ENCODE peak calls at places on chromosomes 11 and 22, in six cellular contexts. Z is GM12878, M is A549, G is endothelial cell of umbilical vein, B is HepG2, J is K562. I is an unnamed sample.

GRCh38 chr11:41382927-41383326 is 76.5 kb downstream of the LRRC4C start:
- DNase-seq in Z (no peak), M (no peak), G (no peak), B (no peak), J (no peak), I (no peak)

GRCh38 chr11:78420796-78421209 is 3.2 kb upstream of the GAB2 start:
- DNase-seq in Z (no peak), M (no peak), G (peak; percentile 69), B (no peak), J (no peak), I (peak; percentile 81)

GRCh38 chr11:57512646-57513445 is 2.7 kb downstream of the SLC43A1 start:
- DNase-seq in Z (no peak), M (no peak), G (no peak), B (no peak), J (peak; percentile 60), I (no peak)

GRCh38 chr22:17853066-17853465 is 78.8 kb upstream of the BID start:
- DNase-seq in Z (no peak), M (no peak), G (no peak), B (no peak), J (no peak), I (no peak)

GRCh38 chr11:93213622-93214021 is 15.8 kb upstream of the SLC36A4 start:
- DNase-seq in Z (no peak), M (no peak), G (no peak), B (no peak), J (no peak), I (no peak)

GRCh38 chr11:1049431-1049891 is 12.9 kb upstream of the MUC6 start:
- DNase-seq in Z (no peak), M (no peak), G (no peak), B (no peak), J (no peak), I (no peak)

GRCh38 chr11:107563702-107564101 is 1.8 kb downstream of the ALKBH8 start:
- DNase-seq in Z (no peak), M (peak; percentile 26), G (peak; percentile 69), B (peak; percentile 29), J (peak; percentile 29), I (peak; percentile 72)

GRCh38 chr11:12674571-12674935 is 332 bp downstream of the TEAD1 start:
- DNase-seq in Z (no peak), M (no peak), G (no peak), B (no peak), J (no peak), I (no peak)

GRCh38 chr11:58649623-58650022 is 27.2 kb downstream of the CNTF start:
- DNase-seq in Z (no peak), M (no peak), G (no peak), B (no peak), J (no peak), I (no peak)

GRCh38 chr11:8016396-8016949 is 29.3 kb downstream of the EIF3F start:
- DNase-seq in Z (no peak), M (no peak), G (no peak), B (no peak), J (no peak), I (no peak)

GRCh38 chr22:42365337-42365865 is 66.8 kb downstream of the NFAM1 start:
- DNase-seq in Z (no peak), M (no peak), G (no peak), B (no peak), J (no peak), I (no peak)

GRCh38 chr11:24234822-24235508 is 261.9 kb upstream of the LUZP2 start:
- DNase-seq in Z (no peak), M (no peak), G (peak; percentile 16), B (no peak), J (no peak), I (no peak)

GRCh38 chr22:46072981-46073682 is 77.2 kb upstream of the PPARA start:
- DNase-seq in Z (no peak), M (no peak), G (no peak), B (no peak), J (no peak), I (peak; percentile 21)

GRCh38 chr22:31139866-31140716 is at the start of gene PLA2G3:
- DNase-seq in Z (no peak), M (no peak), G (peak; percentile 27), B (peak; percentile 50), J (peak; percentile 69), I (no peak)

GRCh38 chr11:83819936-83820549 is 533.9 kb upstream of the CCDC90B start:
- DNase-seq in Z (no peak), M (peak; percentile 41), G (peak; percentile 65), B (peak; percentile 43), J (peak; percentile 10), I (peak; percentile 58)

GRCh38 chr11:110989734-110990133 is 255.8 kb upstream of the POU2AF2 start:
- DNase-seq in Z (no peak), M (no peak), G (no peak), B (no peak), J (no peak), I (peak; percentile 26)

GRCh38 chr22:28799834-28800307 is 498 bp downstream of the XBP1 start:
- DNase-seq in Z (no peak), M (no peak), G (peak; percentile 68), B (no peak), J (peak; percentile 59), I (peak; percentile 52)

GRCh38 chr11:63762662-63763505 is 5.7 kb downstream of the ZFTA start:
- DNase-seq in Z (no peak), M (no peak), G (peak; percentile 20), B (no peak), J (no peak), I (no peak)

GRCh38 chr11:5364214-5364613 is 12.9 kb downstream of the OR51B6 start:
- DNase-seq in Z (no peak), M (no peak), G (peak; percentile 43), B (no peak), J (no peak), I (no peak)

GRCh38 chr11:59263225-59263894 is 50.6 kb upstream of the MPEG1 start:
- DNase-seq in Z (no peak), M (no peak), G (no peak), B (peak; percentile 9), J (no peak), I (peak; percentile 35)

GRCh38 chr11:35567737-35568465 is 42.5 kb upstream of the PAMR1 start:
- DNase-seq in Z (no peak), M (no peak), G (no peak), B (no peak), J (no peak), I (no peak)

GRCh38 chr11:8167796-8168195 is 1.0 kb downstream of the RIC3 start:
- DNase-seq in Z (no peak), M (no peak), G (no peak), B (no peak), J (no peak), I (peak; percentile 3)

GRCh38 chr11:61924016-61924360 is 6.6 kb upstream of the RAB3IL1 start:
- DNase-seq in Z (no peak), M (no peak), G (no peak), B (no peak), J (no peak), I (no peak)

GRCh38 chr11:61926235-61926634 is 8.9 kb upstream of the RAB3IL1 start:
- DNase-seq in Z (no peak), M (no peak), G (no peak), B (no peak), J (no peak), I (no peak)

GRCh38 chr11:61922539-61922938 is 5.2 kb upstream of the RAB3IL1 start:
- DNase-seq in Z (no peak), M (no peak), G (no peak), B (no peak), J (peak; percentile 72), I (peak; percentile 71)

GRCh38 chr11:61921446-61921845 is 4.1 kb upstream of the RAB3IL1 start:
- DNase-seq in Z (no peak), M (no peak), G (no peak), B (no peak), J (no peak), I (no peak)

DNA sequence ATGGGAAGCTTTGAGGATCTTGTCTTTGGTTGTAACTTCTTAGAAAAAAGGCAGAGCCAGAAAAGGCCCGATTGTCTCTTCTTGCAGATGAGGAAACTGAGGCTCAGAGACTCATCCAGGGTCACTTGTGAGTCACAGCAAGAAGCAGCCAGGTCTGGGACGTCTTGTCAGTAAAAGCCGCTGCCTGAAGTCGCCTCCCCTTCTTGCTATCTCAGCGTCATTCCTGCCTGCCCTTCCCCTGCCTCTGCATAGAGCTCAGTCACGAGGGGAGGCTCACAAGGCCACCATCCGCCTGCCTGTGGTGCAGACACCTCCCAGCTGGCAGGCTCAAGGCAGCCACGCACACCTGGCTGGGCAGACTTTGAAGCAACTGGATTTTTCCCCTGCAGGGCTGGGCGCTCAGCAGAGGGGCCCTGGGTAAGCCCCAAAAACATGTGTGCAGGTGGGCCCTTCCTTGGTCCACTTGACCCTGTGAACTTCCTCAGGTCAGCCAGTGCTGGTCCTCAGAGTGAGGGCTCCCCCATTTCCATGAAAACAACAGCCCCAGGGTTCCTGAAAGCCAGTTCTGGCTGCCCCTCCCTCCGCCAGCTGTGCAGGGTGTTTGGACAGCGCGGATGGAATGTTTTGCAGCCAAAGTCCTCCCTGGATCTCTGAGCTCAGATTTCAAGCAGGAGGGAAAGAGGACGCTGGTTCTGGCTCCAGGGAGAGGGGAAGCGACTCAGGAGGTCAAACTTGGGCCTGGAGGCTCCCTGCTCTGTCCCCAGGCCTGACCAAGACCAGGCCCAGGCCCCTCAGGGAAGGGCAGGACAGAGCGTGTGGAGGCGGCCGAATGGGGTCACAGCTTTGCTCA is 6.0 kb upstream of the RAB3IL1 start:
- DNase-seq in Z (no peak), M (no peak), G (no peak), B (peak; percentile 87), J (peak; percentile 59), I (no peak)
- TF ChIP-seq MYC in Z (no peak), M (no peak), G (no peak), B (peak; percentile 71), J (no peak), I (no peak)

DNA sequence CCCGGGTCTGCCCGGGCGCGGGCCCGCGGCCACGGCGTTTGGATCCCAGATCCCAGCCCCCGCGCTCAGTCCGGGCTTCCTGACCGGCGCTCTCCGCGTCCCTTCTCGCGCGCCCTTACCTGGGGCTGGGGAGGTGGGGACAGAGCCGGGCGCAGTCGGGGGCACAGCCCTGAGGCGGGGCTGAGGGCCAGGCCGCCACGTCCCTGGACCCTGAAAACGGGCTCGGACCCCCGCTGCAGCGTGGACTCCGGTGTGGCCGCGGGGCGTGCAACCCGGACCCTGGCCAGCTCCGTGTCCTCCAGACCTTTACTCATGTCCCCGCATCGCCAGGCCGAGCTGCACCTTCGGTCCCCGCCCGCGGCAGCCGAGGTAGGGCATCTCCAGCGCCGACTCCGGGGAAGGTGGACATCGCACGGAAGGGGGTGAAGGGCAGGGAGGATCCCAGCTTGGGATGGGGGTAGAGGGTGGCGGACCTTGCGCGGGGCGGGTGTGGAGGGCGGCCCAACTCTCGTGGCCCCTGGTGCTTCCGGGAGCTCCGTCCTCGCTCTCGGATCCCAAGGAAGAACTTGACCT is 9.9 kb upstream of the AIFM3 start:
- DNase-seq in Z (no peak), M (peak; percentile 30), G (no peak), B (no peak), J (no peak), I (no peak)
- TF ChIP-seq MYC in Z (no peak), M (no peak), G (no peak), B (peak; percentile 4), J (no peak), I (no peak)

GRCh38 chr11:44575288-44575672 is 9.8 kb downstream of the CD82 start:
- DNase-seq in Z (no peak), M (no peak), G (no peak), B (no peak), J (no peak), I (peak; percentile 62)
- TF ChIP-seq MYC in Z (no peak), M (no peak), G (no peak), B (no peak), J (no peak), I (no peak)

DNA sequence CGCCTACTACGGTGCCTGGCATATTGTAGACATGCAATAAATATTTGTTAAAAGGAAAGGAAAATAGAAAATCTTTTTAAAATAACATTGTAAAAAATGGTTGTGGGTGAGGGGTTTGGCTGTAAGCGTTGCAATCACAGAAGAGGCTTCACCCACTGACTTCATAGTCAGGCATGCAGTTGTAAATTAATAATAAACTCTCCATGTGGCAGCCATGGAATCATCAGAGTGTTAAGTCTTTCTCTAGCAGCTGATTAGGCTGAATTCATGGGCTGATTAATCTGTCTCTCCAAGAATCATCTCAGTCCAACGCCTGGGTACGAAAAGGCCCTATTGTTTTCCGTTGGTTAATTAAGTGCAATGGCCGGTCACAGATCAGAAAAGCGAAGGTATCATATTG is 269.2 kb downstream of the FAM76B start:
- DNase-seq in Z (no peak), M (no peak), G (no peak), B (no peak), J (no peak), I (no peak)
- TF ChIP-seq MYC in Z (no peak), M (no peak), G (no peak), B (no peak), J (no peak), I (no peak)